ENCODE peak calls at places on chromosomes 1 and 21, in ten cellular contexts. V, I, R, Y, A, Z, T, O, L and U are unnamed samples.

GRCh38 chr1:38329644-38330043 is 283.1 kb upstream of the POU3F1 start:
- DNase-seq in I (no peak), Z (no peak), L (no peak), Y (no peak), V (no peak), R (no peak), T (no peak), A (no peak), O (no peak), U (no peak)

GRCh38 chr1:88892146-88892877 is 945 bp upstream of the GTF2B start:
- DNase-seq in V (no peak), O (peak; percentile 53), A (peak; percentile 81), R (peak; percentile 60), Z (peak; percentile 89), L (peak; percentile 48), Y (peak; percentile 16), T (peak; percentile 95), I (peak; percentile 97), U (no peak)

GRCh38 chr1:185045793-185046441 is 559 bp downstream of the RNF2 start:
- DNase-seq in O (peak; percentile 38), I (no peak), Y (peak; percentile 29), V (no peak), R (peak; percentile 78), T (no peak), A (peak; percentile 23), Z (no peak), L (peak; percentile 28), U (no peak)

GRCh38 chr1:32241011-32241763 is 5.8 kb upstream of the FAM167B start:
- DNase-seq in A (peak; percentile 58), Z (no peak), O (peak; percentile 76), I (no peak), Y (no peak), V (no peak), R (peak; percentile 84), L (no peak), T (peak; percentile 57), U (no peak)

GRCh38 chr1:69258842-69259241 is 308.9 kb upstream of the LRRC7 start:
- DNase-seq in O (no peak), I (no peak), L (no peak), Y (no peak), T (peak; percentile 20), R (no peak), A (no peak), V (no peak), Z (no peak), U (no peak)

GRCh38 chr1:201745023-201745422 is 83.9 kb upstream of the IPO9 start:
- DNase-seq in V (no peak), Y (no peak), I (no peak), R (peak; percentile 91), L (peak; percentile 26), O (no peak), T (peak; percentile 62), Z (no peak), A (peak; percentile 94), U (no peak)

GRCh38 chr1:164092603-164093353 is 466.2 kb upstream of the PBX1 start:
- DNase-seq in I (no peak), T (no peak), R (peak; percentile 25), V (no peak), L (no peak), O (no peak), Y (no peak), A (peak; percentile 4), Z (no peak), U (no peak)

GRCh38 chr1:22685675-22686074 is 25.0 kb upstream of the EPHB2 start:
- DNase-seq in A (no peak), Z (no peak), O (no peak), T (no peak), L (no peak), R (peak; percentile 40), V (no peak), I (no peak), Y (no peak), U (no peak)

GRCh38 chr1:88595355-88595754 is 88.7 kb upstream of the PKN2 start:
- DNase-seq in A (peak; percentile 72), Z (peak; percentile 62), R (peak; percentile 65), T (peak; percentile 74), Y (peak; percentile 50), L (peak; percentile 62), I (peak; percentile 65), O (peak; percentile 63), V (peak; percentile 12), U (peak; percentile 7)

GRCh38 chr1:56070601-56071000 is 508.8 kb downstream of the PLPP3 start:
- DNase-seq in V (no peak), I (no peak), Y (no peak), T (no peak), Z (no peak), O (no peak), R (peak; percentile 64), A (peak; percentile 86), L (no peak), U (no peak)

GRCh38 chr1:47536646-47537118 is 98.8 kb downstream of the FOXD2 start:
- DNase-seq in A (no peak), Y (no peak), O (no peak), Z (no peak), L (no peak), T (no peak), R (no peak), I (no peak), V (no peak), U (no peak)

GRCh38 chr1:20449736-20450311 is 36.2 kb downstream of the CAMK2N1 start:
- DNase-seq in T (peak; percentile 59), R (peak; percentile 80), Z (no peak), Y (no peak), V (no peak), I (peak; percentile 7), A (peak; percentile 59), O (no peak), L (peak; percentile 26), U (no peak)

GRCh38 chr1:3609769-3610157 is 1.5 kb downstream of the MEGF6 start:
- DNase-seq in Z (no peak), R (no peak), V (no peak), T (no peak), Y (no peak), O (no peak), L (no peak), A (no peak), I (no peak), U (no peak)
- TF ChIP-seq EZH2 in Z (no peak), R (no peak), V (no peak), T (no peak), Y (no peak), O (no peak), L (no peak), A (no peak), I (no peak), U (no peak)

DNA sequence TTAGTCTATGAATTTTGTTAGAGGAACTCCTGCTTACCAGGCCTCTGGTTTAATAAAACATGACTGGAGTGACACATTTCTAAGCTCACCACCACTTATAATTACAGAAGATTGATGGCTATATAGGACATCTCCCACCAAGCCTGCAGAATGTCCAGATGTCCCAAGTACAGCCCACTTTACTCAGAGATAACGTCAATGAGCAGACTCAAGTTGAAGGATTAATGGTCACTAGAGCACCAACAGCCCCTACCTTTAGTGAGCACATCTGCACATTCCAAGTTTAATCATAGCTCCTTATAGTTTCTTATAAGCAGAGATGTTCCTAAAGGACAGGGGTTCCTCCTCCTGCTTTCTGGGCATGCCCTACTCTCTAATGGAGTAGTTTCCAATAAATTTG is 37.4 kb upstream of the IL20 start:
- DNase-seq in O (no peak), I (no peak), Y (no peak), L (no peak), R (no peak), T (no peak), V (no peak), Z (no peak), A (no peak), U (no peak)
- H3K4me1 ChIP-seq in O (peaks cover 5% of the 10 kb centered on the region), I (no peaks in the 10 kb centered on the region), Y (peaks cover 79% of the 10 kb centered on the region), L (peaks cover 25% of the 10 kb centered on the region), R (peaks cover 8% of the 10 kb centered on the region), T (no peaks in the 10 kb centered on the region), V (peaks cover 41% of the 10 kb centered on the region), Z (no peaks in the 10 kb centered on the region), A (peaks cover 6% of the 10 kb centered on the region), U (peaks cover 15% of the 10 kb centered on the region)

DNA sequence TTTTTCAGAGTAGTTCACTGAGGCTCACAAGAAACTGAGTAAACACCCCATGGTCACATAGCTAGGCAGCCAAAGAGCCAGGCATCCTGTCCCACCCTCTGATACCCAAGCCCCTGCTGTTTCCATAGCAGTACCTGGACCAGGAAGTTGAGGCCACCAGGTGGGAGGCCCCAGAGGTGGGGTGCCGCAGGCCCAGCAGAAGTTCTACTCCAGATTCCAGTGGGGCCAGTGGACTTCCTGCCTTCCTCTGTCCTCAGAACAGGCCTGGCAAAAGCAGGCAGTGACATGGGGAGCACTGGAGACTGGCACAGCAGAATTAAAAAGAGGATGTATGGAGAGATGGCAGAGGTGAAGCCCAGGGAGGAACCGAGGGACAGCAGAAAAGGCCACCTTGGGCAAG is 19.0 kb downstream of the FOXO6 start:
- DNase-seq in T (no peak), Y (no peak), L (no peak), I (no peak), A (no peak), R (no peak), V (no peak), Z (no peak), O (no peak), U (no peak)
- H3K9ac ChIP-seq in T (no peak overlapping the region), Y (no peak overlapping the region), L (no peak overlapping the region), I (no peak overlapping the region), A (no peak overlapping the region), R (no peak overlapping the region), V (no peak overlapping the region), Z (peak overlapping the region; percentile 65), O (no peak overlapping the region), U (no peak overlapping the region)

GRCh38 chr1:228058172-228058980 is 24.1 kb upstream of the ARF1 start:
- DNase-seq in I (no peak), O (no peak), Z (no peak), A (no peak), T (no peak), L (no peak), V (no peak), R (no peak), Y (no peak), U (no peak)
- TF ChIP-seq EZH2 in I (no peak), O (no peak), Z (no peak), A (peak; percentile 34), T (no peak), L (no peak), V (no peak), R (no peak), Y (no peak), U (no peak)

GRCh38 chr21:31665397-31665796 is 5.9 kb downstream of the SOD1 start:
- DNase-seq in T (no peak), V (no peak), Z (no peak), L (peak; percentile 20), R (peak; percentile 62), I (peak; percentile 20), A (no peak), Y (no peak), O (no peak), U (no peak)

GRCh38 chr21:31666445-31667010 is 7.0 kb downstream of the SOD1 start:
- DNase-seq in Y (no peak), R (no peak), A (no peak), Z (no peak), V (no peak), T (no peak), I (no peak), O (no peak), L (no peak), U (no peak)

GRCh38 chr21:31667141-31667540 is 7.6 kb downstream of the SOD1 start:
- DNase-seq in L (no peak), Z (no peak), R (no peak), T (no peak), Y (no peak), I (no peak), A (no peak), V (no peak), O (no peak), U (no peak)

GRCh38 chr21:31660134-31660565 is 657 bp downstream of the SOD1 start:
- DNase-seq in T (peak; percentile 21), A (peak; percentile 30), Z (no peak), O (peak; percentile 30), L (peak; percentile 29), Y (peak; percentile 52), I (no peak), R (no peak), V (no peak), U (no peak)

GRCh38 chr21:31663584-31664249 is 4.2 kb downstream of the SOD1 start:
- DNase-seq in Y (no peak), A (no peak), Z (no peak), L (no peak), V (no peak), O (no peak), R (no peak), T (no peak), I (no peak), U (no peak)
- H3K4me1 ChIP-seq in Y (peaks cover 16% of the 10 kb centered on the region), A (no peaks in the 10 kb centered on the region), Z (peaks cover 5% of the 10 kb centered on the region), L (peaks cover 23% of the 10 kb centered on the region), V (peaks cover 17% of the 10 kb centered on the region), O (peaks cover 16% of the 10 kb centered on the region), R (peaks cover 9% of the 10 kb centered on the region), T (peaks cover 20% of the 10 kb centered on the region), I (peaks cover 61% of the 10 kb centered on the region), U (peaks cover 30% of the 10 kb centered on the region)